ENCODE peak calls at places on chromosome 13, in ten cellular contexts. One of them, this sample, is unnamed.
A peak's percentile ranks its signal among the peaks of the same experiment; 100 is the strongest.

GRCh38 chr13:46354143-46355087 is 32.6 kb downstream of the RUBCNL start:
- DNase-seq in AG09319: peak; percentile 57
- DNase-seq in lung: no peak
- DNase-seq in heart left ventricle: no peak
- DNase-seq in substantia nigra: no peak
- DNase-seq in stimulated activated CD4-positive, alpha-beta T cell treated with anti-CD3 and anti-CD28 coated beads, TNF-alpha, amount 100 ng/mL, for 24 hours: no peak
- DNase-seq in NCI-H748 treated with DMSO at 0.1 percent for 48 hours: no peak
- DNase-seq in astrocyte of the spinal cord: peak; percentile 98
- DNase-seq in stimulated activated CD8-positive, alpha-beta memory T cell treated with anti-CD3 and anti-CD28 coated beads, Interleukin-4, amount 100 ng/mL, for 1 hour: no peak
- DNase-seq in activated T-cell treated with anti-CD3 and anti-CD28 coated beads for 24 hours: peak; percentile 11
- DNase-seq in this sample: peak; percentile 52

GRCh38 chr13:40141859-40142555 is 486.5 kb downstream of the COG6 start:
- DNase-seq in heart left ventricle: no peak
- DNase-seq in stimulated activated CD8-positive, alpha-beta memory T cell treated with anti-CD3 and anti-CD28 coated beads, Interleukin-4, amount 100 ng/mL, for 1 hour: no peak
- DNase-seq in stimulated activated CD4-positive, alpha-beta T cell treated with anti-CD3 and anti-CD28 coated beads, TNF-alpha, amount 100 ng/mL, for 24 hours: no peak
- DNase-seq in NCI-H748 treated with DMSO at 0.1 percent for 48 hours: no peak
- DNase-seq in AG09319: no peak
- DNase-seq in lung: no peak
- DNase-seq in activated T-cell treated with anti-CD3 and anti-CD28 coated beads for 24 hours: no peak
- DNase-seq in astrocyte of the spinal cord: no peak
- DNase-seq in substantia nigra: no peak
- DNase-seq in this sample: no peak

GRCh38 chr13:44703371-44703770 is 127.2 kb upstream of the TSC22D1 start:
- DNase-seq in lung: no peak
- DNase-seq in NCI-H748 treated with DMSO at 0.1 percent for 48 hours: no peak
- DNase-seq in stimulated activated CD4-positive, alpha-beta T cell treated with anti-CD3 and anti-CD28 coated beads, TNF-alpha, amount 100 ng/mL, for 24 hours: no peak
- DNase-seq in heart left ventricle: no peak
- DNase-seq in astrocyte of the spinal cord: peak; percentile 60
- DNase-seq in AG09319: no peak
- DNase-seq in activated T-cell treated with anti-CD3 and anti-CD28 coated beads for 24 hours: no peak
- DNase-seq in stimulated activated CD8-positive, alpha-beta memory T cell treated with anti-CD3 and anti-CD28 coated beads, Interleukin-4, amount 100 ng/mL, for 1 hour: no peak
- DNase-seq in substantia nigra: no peak
- DNase-seq in this sample: no peak

GRCh38 chr13:98447881-98448641 is 128.8 kb downstream of the STK24 start:
- DNase-seq in AG09319: no peak
- DNase-seq in substantia nigra: peak; percentile 66
- DNase-seq in NCI-H748 treated with DMSO at 0.1 percent for 48 hours: no peak
- DNase-seq in heart left ventricle: no peak
- DNase-seq in astrocyte of the spinal cord: peak; percentile 38
- DNase-seq in activated T-cell treated with anti-CD3 and anti-CD28 coated beads for 24 hours: no peak
- DNase-seq in lung: no peak
- DNase-seq in stimulated activated CD8-positive, alpha-beta memory T cell treated with anti-CD3 and anti-CD28 coated beads, Interleukin-4, amount 100 ng/mL, for 1 hour: no peak
- DNase-seq in stimulated activated CD4-positive, alpha-beta T cell treated with anti-CD3 and anti-CD28 coated beads, TNF-alpha, amount 100 ng/mL, for 24 hours: no peak
- DNase-seq in this sample: no peak

GRCh38 chr13:63490149-63490548 is 2074.5 kb upstream of the PCDH20 start:
- DNase-seq in stimulated activated CD8-positive, alpha-beta memory T cell treated with anti-CD3 and anti-CD28 coated beads, Interleukin-4, amount 100 ng/mL, for 1 hour: no peak
- DNase-seq in astrocyte of the spinal cord: no peak
- DNase-seq in AG09319: no peak
- DNase-seq in substantia nigra: no peak
- DNase-seq in NCI-H748 treated with DMSO at 0.1 percent for 48 hours: no peak
- DNase-seq in heart left ventricle: no peak
- DNase-seq in activated T-cell treated with anti-CD3 and anti-CD28 coated beads for 24 hours: no peak
- DNase-seq in stimulated activated CD4-positive, alpha-beta T cell treated with anti-CD3 and anti-CD28 coated beads, TNF-alpha, amount 100 ng/mL, for 24 hours: no peak
- DNase-seq in lung: no peak
- DNase-seq in this sample: no peak

GRCh38 chr13:29654807-29655547 is 59.5 kb upstream of the SLC7A1 start:
- DNase-seq in stimulated activated CD4-positive, alpha-beta T cell treated with anti-CD3 and anti-CD28 coated beads, TNF-alpha, amount 100 ng/mL, for 24 hours: no peak
- DNase-seq in heart left ventricle: peak; percentile 26
- DNase-seq in lung: no peak
- DNase-seq in astrocyte of the spinal cord: peak; percentile 60
- DNase-seq in stimulated activated CD8-positive, alpha-beta memory T cell treated with anti-CD3 and anti-CD28 coated beads, Interleukin-4, amount 100 ng/mL, for 1 hour: no peak
- DNase-seq in NCI-H748 treated with DMSO at 0.1 percent for 48 hours: no peak
- DNase-seq in substantia nigra: no peak
- DNase-seq in activated T-cell treated with anti-CD3 and anti-CD28 coated beads for 24 hours: no peak
- DNase-seq in AG09319: peak; percentile 57
- DNase-seq in this sample: no peak

GRCh38 chr13:47170971-47171370 is 274.1 kb upstream of the HTR2A start:
- DNase-seq in stimulated activated CD8-positive, alpha-beta memory T cell treated with anti-CD3 and anti-CD28 coated beads, Interleukin-4, amount 100 ng/mL, for 1 hour: no peak
- DNase-seq in stimulated activated CD4-positive, alpha-beta T cell treated with anti-CD3 and anti-CD28 coated beads, TNF-alpha, amount 100 ng/mL, for 24 hours: no peak
- DNase-seq in astrocyte of the spinal cord: no peak
- DNase-seq in NCI-H748 treated with DMSO at 0.1 percent for 48 hours: no peak
- DNase-seq in lung: no peak
- DNase-seq in activated T-cell treated with anti-CD3 and anti-CD28 coated beads for 24 hours: no peak
- DNase-seq in heart left ventricle: no peak
- DNase-seq in AG09319: no peak
- DNase-seq in substantia nigra: no peak
- DNase-seq in this sample: no peak

GRCh38 chr13:23510979-23511735 is 59.1 kb upstream of the TNFRSF19 start:
- DNase-seq in substantia nigra: no peak
- DNase-seq in stimulated activated CD4-positive, alpha-beta T cell treated with anti-CD3 and anti-CD28 coated beads, TNF-alpha, amount 100 ng/mL, for 24 hours: no peak
- DNase-seq in lung: no peak
- DNase-seq in astrocyte of the spinal cord: peak; percentile 56
- DNase-seq in NCI-H748 treated with DMSO at 0.1 percent for 48 hours: peak; percentile 35
- DNase-seq in activated T-cell treated with anti-CD3 and anti-CD28 coated beads for 24 hours: no peak
- DNase-seq in heart left ventricle: no peak
- DNase-seq in stimulated activated CD8-positive, alpha-beta memory T cell treated with anti-CD3 and anti-CD28 coated beads, Interleukin-4, amount 100 ng/mL, for 1 hour: no peak
- DNase-seq in AG09319: no peak
- DNase-seq in this sample: peak; percentile 63

GRCh38 chr13:44904982-44905381 is 84.3 kb downstream of the NUFIP1 start:
- DNase-seq in substantia nigra: no peak
- DNase-seq in AG09319: peak; percentile 97
- DNase-seq in astrocyte of the spinal cord: peak; percentile 98
- DNase-seq in lung: peak; percentile 38
- DNase-seq in stimulated activated CD8-positive, alpha-beta memory T cell treated with anti-CD3 and anti-CD28 coated beads, Interleukin-4, amount 100 ng/mL, for 1 hour: no peak
- DNase-seq in stimulated activated CD4-positive, alpha-beta T cell treated with anti-CD3 and anti-CD28 coated beads, TNF-alpha, amount 100 ng/mL, for 24 hours: no peak
- DNase-seq in NCI-H748 treated with DMSO at 0.1 percent for 48 hours: no peak
- DNase-seq in activated T-cell treated with anti-CD3 and anti-CD28 coated beads for 24 hours: no peak
- DNase-seq in heart left ventricle: peak; percentile 50
- DNase-seq in this sample: peak; percentile 90

GRCh38 chr13:76792680-76793334 is 93.4 kb downstream of the KCTD12 start:
- DNase-seq in heart left ventricle: peak; percentile 46
- DNase-seq in substantia nigra: peak; percentile 3
- DNase-seq in astrocyte of the spinal cord: peak; percentile 63
- DNase-seq in stimulated activated CD8-positive, alpha-beta memory T cell treated with anti-CD3 and anti-CD28 coated beads, Interleukin-4, amount 100 ng/mL, for 1 hour: no peak
- DNase-seq in AG09319: no peak
- DNase-seq in NCI-H748 treated with DMSO at 0.1 percent for 48 hours: no peak
- DNase-seq in stimulated activated CD4-positive, alpha-beta T cell treated with anti-CD3 and anti-CD28 coated beads, TNF-alpha, amount 100 ng/mL, for 24 hours: no peak
- DNase-seq in lung: no peak
- DNase-seq in activated T-cell treated with anti-CD3 and anti-CD28 coated beads for 24 hours: no peak
- DNase-seq in this sample: peak; percentile 24

GRCh38 chr13:53048880-53049279 is 20.3 kb downstream of the OLFM4 start:
- DNase-seq in astrocyte of the spinal cord: no peak
- DNase-seq in stimulated activated CD4-positive, alpha-beta T cell treated with anti-CD3 and anti-CD28 coated beads, TNF-alpha, amount 100 ng/mL, for 24 hours: no peak
- DNase-seq in AG09319: no peak
- DNase-seq in lung: no peak
- DNase-seq in stimulated activated CD8-positive, alpha-beta memory T cell treated with anti-CD3 and anti-CD28 coated beads, Interleukin-4, amount 100 ng/mL, for 1 hour: no peak
- DNase-seq in substantia nigra: no peak
- DNase-seq in activated T-cell treated with anti-CD3 and anti-CD28 coated beads for 24 hours: no peak
- DNase-seq in heart left ventricle: no peak
- DNase-seq in NCI-H748 treated with DMSO at 0.1 percent for 48 hours: no peak
- DNase-seq in this sample: no peak

GRCh38 chr13:24270639-24271131 is 38.7 kb upstream of the C1QTNF9 start:
- DNase-seq in AG09319: no peak
- DNase-seq in substantia nigra: peak; percentile 74
- DNase-seq in activated T-cell treated with anti-CD3 and anti-CD28 coated beads for 24 hours: no peak
- DNase-seq in NCI-H748 treated with DMSO at 0.1 percent for 48 hours: no peak
- DNase-seq in stimulated activated CD8-positive, alpha-beta memory T cell treated with anti-CD3 and anti-CD28 coated beads, Interleukin-4, amount 100 ng/mL, for 1 hour: peak; percentile 37
- DNase-seq in stimulated activated CD4-positive, alpha-beta T cell treated with anti-CD3 and anti-CD28 coated beads, TNF-alpha, amount 100 ng/mL, for 24 hours: no peak
- DNase-seq in heart left ventricle: peak; percentile 84
- DNase-seq in astrocyte of the spinal cord: peak; percentile 61
- DNase-seq in lung: peak; percentile 70
- DNase-seq in this sample: peak; percentile 16

GRCh38 chr13:51764184-51765141 is 39.5 kb downstream of the DHRS12 start:
- DNase-seq in stimulated activated CD8-positive, alpha-beta memory T cell treated with anti-CD3 and anti-CD28 coated beads, Interleukin-4, amount 100 ng/mL, for 1 hour: peak; percentile 28
- DNase-seq in heart left ventricle: peak; percentile 77
- DNase-seq in NCI-H748 treated with DMSO at 0.1 percent for 48 hours: no peak
- DNase-seq in astrocyte of the spinal cord: peak; percentile 74
- DNase-seq in activated T-cell treated with anti-CD3 and anti-CD28 coated beads for 24 hours: peak; percentile 63
- DNase-seq in substantia nigra: peak; percentile 64
- DNase-seq in stimulated activated CD4-positive, alpha-beta T cell treated with anti-CD3 and anti-CD28 coated beads, TNF-alpha, amount 100 ng/mL, for 24 hours: peak; percentile 46
- DNase-seq in AG09319: peak; percentile 62
- DNase-seq in lung: no peak
- DNase-seq in this sample: peak; percentile 28

GRCh38 chr13:21625366-21625765 is 21.4 kb upstream of the MICU2 start:
- DNase-seq in heart left ventricle: no peak
- DNase-seq in activated T-cell treated with anti-CD3 and anti-CD28 coated beads for 24 hours: no peak
- DNase-seq in astrocyte of the spinal cord: peak; percentile 28
- DNase-seq in lung: no peak
- DNase-seq in stimulated activated CD4-positive, alpha-beta T cell treated with anti-CD3 and anti-CD28 coated beads, TNF-alpha, amount 100 ng/mL, for 24 hours: no peak
- DNase-seq in AG09319: no peak
- DNase-seq in stimulated activated CD8-positive, alpha-beta memory T cell treated with anti-CD3 and anti-CD28 coated beads, Interleukin-4, amount 100 ng/mL, for 1 hour: no peak
- DNase-seq in substantia nigra: no peak
- DNase-seq in NCI-H748 treated with DMSO at 0.1 percent for 48 hours: peak; percentile 87
- DNase-seq in this sample: peak; percentile 46

GRCh38 chr13:24131749-24132148 is 28.8 kb upstream of the SPATA13 start:
- DNase-seq in activated T-cell treated with anti-CD3 and anti-CD28 coated beads for 24 hours: no peak
- DNase-seq in substantia nigra: no peak
- DNase-seq in lung: no peak
- DNase-seq in heart left ventricle: no peak
- DNase-seq in NCI-H748 treated with DMSO at 0.1 percent for 48 hours: no peak
- DNase-seq in AG09319: no peak
- DNase-seq in stimulated activated CD4-positive, alpha-beta T cell treated with anti-CD3 and anti-CD28 coated beads, TNF-alpha, amount 100 ng/mL, for 24 hours: no peak
- DNase-seq in stimulated activated CD8-positive, alpha-beta memory T cell treated with anti-CD3 and anti-CD28 coated beads, Interleukin-4, amount 100 ng/mL, for 1 hour: no peak
- DNase-seq in astrocyte of the spinal cord: no peak
- DNase-seq in this sample: no peak

GRCh38 chr13:28684257-28684656 is 25.3 kb downstream of the POMP start:
- DNase-seq in AG09319: no peak
- DNase-seq in NCI-H748 treated with DMSO at 0.1 percent for 48 hours: no peak
- DNase-seq in stimulated activated CD4-positive, alpha-beta T cell treated with anti-CD3 and anti-CD28 coated beads, TNF-alpha, amount 100 ng/mL, for 24 hours: no peak
- DNase-seq in substantia nigra: no peak
- DNase-seq in stimulated activated CD8-positive, alpha-beta memory T cell treated with anti-CD3 and anti-CD28 coated beads, Interleukin-4, amount 100 ng/mL, for 1 hour: no peak
- DNase-seq in heart left ventricle: no peak
- DNase-seq in activated T-cell treated with anti-CD3 and anti-CD28 coated beads for 24 hours: no peak
- DNase-seq in lung: no peak
- DNase-seq in astrocyte of the spinal cord: no peak
- DNase-seq in this sample: no peak

GRCh38 chr13:29676941-29677452 is 81.5 kb upstream of the SLC7A1 start:
- DNase-seq in activated T-cell treated with anti-CD3 and anti-CD28 coated beads for 24 hours: no peak
- DNase-seq in astrocyte of the spinal cord: peak; percentile 2
- DNase-seq in substantia nigra: no peak
- DNase-seq in stimulated activated CD4-positive, alpha-beta T cell treated with anti-CD3 and anti-CD28 coated beads, TNF-alpha, amount 100 ng/mL, for 24 hours: no peak
- DNase-seq in AG09319: no peak
- DNase-seq in lung: no peak
- DNase-seq in NCI-H748 treated with DMSO at 0.1 percent for 48 hours: no peak
- DNase-seq in stimulated activated CD8-positive, alpha-beta memory T cell treated with anti-CD3 and anti-CD28 coated beads, Interleukin-4, amount 100 ng/mL, for 1 hour: no peak
- DNase-seq in heart left ventricle: no peak
- DNase-seq in this sample: no peak

GRCh38 chr13:83332751-83333150 is 549.5 kb downstream of the SLITRK1 start:
- DNase-seq in lung: no peak
- DNase-seq in stimulated activated CD8-positive, alpha-beta memory T cell treated with anti-CD3 and anti-CD28 coated beads, Interleukin-4, amount 100 ng/mL, for 1 hour: no peak
- DNase-seq in heart left ventricle: no peak
- DNase-seq in substantia nigra: no peak
- DNase-seq in activated T-cell treated with anti-CD3 and anti-CD28 coated beads for 24 hours: no peak
- DNase-seq in astrocyte of the spinal cord: no peak
- DNase-seq in AG09319: no peak
- DNase-seq in stimulated activated CD4-positive, alpha-beta T cell treated with anti-CD3 and anti-CD28 coated beads, TNF-alpha, amount 100 ng/mL, for 24 hours: no peak
- DNase-seq in NCI-H748 treated with DMSO at 0.1 percent for 48 hours: no peak
- DNase-seq in this sample: peak; percentile 4

This sample was measured in COLO829.